ENCODE peak calls at places on chromosomes 3 and 15, in four cellular contexts. One of them, this sample, is unnamed.
A peak's percentile ranks its signal among the peaks of the same experiment; 100 is the strongest.

GRCh38 chr3:28840976-28841376 is 439.9 kb upstream of the RBMS3 start:
- DNase-seq in upper lobe of right lung: no peak
- DNase-seq in trophoblast cell: no peak
- DNase-seq in heart left ventricle: no peak
- DNase-seq in this sample: no peak

GRCh38 chr3:9676780-9677179 is 26.9 kb upstream of the CPNE9 start:
- DNase-seq in trophoblast cell: no peak
- DNase-seq in upper lobe of right lung: no peak
- DNase-seq in heart left ventricle: no peak
- DNase-seq in this sample: no peak

GRCh38 chr15:25469377-25469776 is 30.6 kb upstream of the UBE3A start:
- DNase-seq in heart left ventricle: peak; percentile 43
- DNase-seq in trophoblast cell: no peak
- DNase-seq in upper lobe of right lung: no peak
- DNase-seq in this sample: no peak

GRCh38 chr3:13544293-13544831 is 4.6 kb upstream of the FBLN2 start:
- DNase-seq in upper lobe of right lung: no peak
- DNase-seq in trophoblast cell: peak; percentile 75
- DNase-seq in heart left ventricle: no peak
- DNase-seq in this sample: no peak

GRCh38 chr3:178947738-178948137 is 123.9 kb downstream of the ZMAT3 start:
- DNase-seq in heart left ventricle: no peak
- DNase-seq in upper lobe of right lung: no peak
- DNase-seq in trophoblast cell: no peak
- DNase-seq in this sample: no peak

GRCh38 chr3:113252553-113252952 is 41.2 kb downstream of the BOC start:
- DNase-seq in trophoblast cell: no peak
- DNase-seq in upper lobe of right lung: no peak
- DNase-seq in heart left ventricle: no peak
- DNase-seq in this sample: no peak

GRCh38 chr15:71349736-71350515 is 234.7 kb downstream of the THSD4 start:
- DNase-seq in upper lobe of right lung: no peak
- DNase-seq in heart left ventricle: no peak
- DNase-seq in trophoblast cell: no peak
- DNase-seq in this sample: no peak

GRCh38 chr3:165669967-165670366 is 167.3 kb downstream of the BCHE start:
- DNase-seq in trophoblast cell: no peak
- DNase-seq in heart left ventricle: no peak
- DNase-seq in upper lobe of right lung: no peak
- DNase-seq in this sample: no peak

GRCh38 chr15:28984421-28985375 is 98.9 kb downstream of the APBA2 start:
- DNase-seq in upper lobe of right lung: no peak
- DNase-seq in heart left ventricle: no peak
- DNase-seq in trophoblast cell: no peak
- DNase-seq in this sample: no peak

GRCh38 chr15:57284535-57284934 is 91.8 kb upstream of the CGNL1 start:
- DNase-seq in upper lobe of right lung: no peak
- DNase-seq in trophoblast cell: no peak
- DNase-seq in heart left ventricle: no peak
- DNase-seq in this sample: no peak

GRCh38 chr3:9222956-9223639 is 26.3 kb downstream of the SRGAP3 start:
- DNase-seq in heart left ventricle: no peak
- DNase-seq in upper lobe of right lung: no peak
- DNase-seq in trophoblast cell: no peak
- DNase-seq in this sample: no peak

GRCh38 chr3:99645277-99646106 is 7.1 kb downstream of the COL8A1 start:
- DNase-seq in heart left ventricle: no peak
- DNase-seq in trophoblast cell: peak; percentile 9
- DNase-seq in upper lobe of right lung: no peak
- DNase-seq in this sample: no peak

GRCh38 chr15:41577863-41578735 is 19.1 kb downstream of the TYRO3 start:
- DNase-seq in heart left ventricle: no peak
- DNase-seq in trophoblast cell: no peak
- DNase-seq in upper lobe of right lung: no peak
- DNase-seq in this sample: no peak

GRCh38 chr15:29220852-29221251 is 48.8 kb downstream of the NSMCE3 start:
- DNase-seq in heart left ventricle: no peak
- DNase-seq in trophoblast cell: no peak
- DNase-seq in upper lobe of right lung: no peak
- DNase-seq in this sample: no peak

GRCh38 chr3:128357538-128357937 is 109.2 kb downstream of the DNAJB8 start:
- DNase-seq in heart left ventricle: no peak
- DNase-seq in upper lobe of right lung: no peak
- DNase-seq in trophoblast cell: no peak
- DNase-seq in this sample: no peak

GRCh38 chr3:139937674-139938279 is 2.8 kb downstream of the CLSTN2 start:
- DNase-seq in trophoblast cell: peak; percentile 35
- DNase-seq in heart left ventricle: peak; percentile 27
- DNase-seq in upper lobe of right lung: no peak
- DNase-seq in this sample: peak; percentile 44

GRCh38 chr3:79199966-79200365 is 567.8 kb downstream of the ROBO1 start:
- DNase-seq in upper lobe of right lung: no peak
- DNase-seq in trophoblast cell: no peak
- DNase-seq in heart left ventricle: no peak
- DNase-seq in this sample: no peak

GRCh38 chr3:148604270-148605085 is 93.2 kb upstream of the AGTR1 start:
- DNase-seq in heart left ventricle: no peak
- DNase-seq in upper lobe of right lung: no peak
- DNase-seq in trophoblast cell: peak; percentile 55
- DNase-seq in this sample: no peak

GRCh38 chr15:31300981-31301686 is 25.5 kb upstream of the KLF13 start:
- DNase-seq in trophoblast cell: no peak
- DNase-seq in upper lobe of right lung: peak; percentile 60
- DNase-seq in heart left ventricle: peak; percentile 18
- DNase-seq in this sample: no peak

GRCh38 chr3:76083992-76084391 is 298.6 kb upstream of the ZNF717 start:
- DNase-seq in heart left ventricle: no peak
- DNase-seq in upper lobe of right lung: no peak
- DNase-seq in trophoblast cell: no peak
- DNase-seq in this sample: no peak

GRCh38 chr3:31132132-31132769 is 237.8 kb upstream of the GADL1 start:
- DNase-seq in trophoblast cell: no peak
- DNase-seq in heart left ventricle: no peak
- DNase-seq in upper lobe of right lung: no peak
- DNase-seq in this sample: no peak

GRCh38 chr3:77529522-77529921 is 489.6 kb downstream of the ROBO2 start:
- DNase-seq in trophoblast cell: no peak
- DNase-seq in upper lobe of right lung: no peak
- DNase-seq in heart left ventricle: no peak
- DNase-seq in this sample: no peak

GRCh38 chr3:183576487-183577107 is 21.1 kb upstream of the KLHL6 start:
- DNase-seq in heart left ventricle: no peak
- DNase-seq in upper lobe of right lung: no peak
- DNase-seq in trophoblast cell: no peak
- DNase-seq in this sample: no peak

GRCh38 chr15:76863693-76864092 is 41.4 kb downstream of the SCAPER start:
- DNase-seq in heart left ventricle: no peak
- DNase-seq in trophoblast cell: no peak
- DNase-seq in upper lobe of right lung: no peak
- DNase-seq in this sample: no peak

GRCh38 chr3:38655708-38656300 is 6.3 kb upstream of the SCN5A start:
- DNase-seq in upper lobe of right lung: no peak
- DNase-seq in heart left ventricle: no peak
- DNase-seq in trophoblast cell: no peak
- DNase-seq in this sample: no peak

GRCh38 chr3:195583831-195584542 is at the start of gene APOD:
- DNase-seq in heart left ventricle: peak; percentile 65
- DNase-seq in trophoblast cell: no peak
- DNase-seq in upper lobe of right lung: no peak
- DNase-seq in this sample: peak; percentile 34

GRCh38 chr15:64029111-64029510 is 17.2 kb downstream of the DAPK2 start:
- DNase-seq in trophoblast cell: no peak
- DNase-seq in upper lobe of right lung: no peak
- DNase-seq in heart left ventricle: no peak
- DNase-seq in this sample: no peak

GRCh38 chr3:194536883-194537637 is 50.3 kb upstream of the ATP13A3 start:
- DNase-seq in trophoblast cell: no peak
- DNase-seq in heart left ventricle: peak; percentile 37
- DNase-seq in upper lobe of right lung: no peak
- DNase-seq in this sample: peak; percentile 79

GRCh38 chr3:97960561-97961275 is 11.5 kb downstream of the RIOX2 start:
- DNase-seq in upper lobe of right lung: no peak
- DNase-seq in trophoblast cell: no peak
- DNase-seq in heart left ventricle: no peak
- DNase-seq in this sample: no peak

DNA sequence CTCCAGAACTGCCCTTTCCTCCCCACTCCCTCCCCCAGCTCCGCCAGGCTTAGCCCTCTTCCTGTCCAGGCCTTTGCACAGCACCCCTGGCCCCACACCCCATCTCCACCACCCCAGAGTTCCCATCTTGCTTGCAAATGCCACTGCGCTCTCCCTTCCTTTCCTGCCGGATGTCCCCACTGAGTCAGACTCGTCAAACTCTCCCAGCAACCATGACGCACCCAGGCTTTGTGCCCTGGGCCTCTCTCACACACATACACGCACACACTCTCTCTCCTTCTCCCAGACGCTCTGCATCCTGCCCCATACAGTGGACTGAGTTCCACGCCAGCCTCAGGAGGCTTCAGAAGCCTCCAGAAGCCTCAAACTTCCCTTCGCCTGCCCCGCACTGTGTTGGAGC is 2.8 kb upstream of the CCDC9B start:
- DNase-seq in trophoblast cell: no peak
- DNase-seq in upper lobe of right lung: no peak
- DNase-seq in heart left ventricle: peak; percentile 64
- DNase-seq in this sample: peak; percentile 88
- H3K27ac ChIP-seq in trophoblast cell: peak overlapping the region; percentile 6
- H3K27ac ChIP-seq in upper lobe of right lung: peak overlapping the region; percentile 24
- H3K27ac ChIP-seq in heart left ventricle: peak overlapping the region; percentile 100
- H3K27ac ChIP-seq in this sample: peak overlapping the region; percentile 93

GRCh38 chr15:98951493-98952320 is 55.9 kb downstream of the PGPEP1L start:
- DNase-seq in upper lobe of right lung: no peak
- DNase-seq in trophoblast cell: no peak
- DNase-seq in heart left ventricle: no peak
- DNase-seq in this sample: peak; percentile 25
- H3K27ac ChIP-seq in upper lobe of right lung: peak overlapping the region; percentile 82
- H3K27ac ChIP-seq in trophoblast cell: no peak overlapping the region
- H3K27ac ChIP-seq in heart left ventricle: peak overlapping the region; percentile 90
- H3K27ac ChIP-seq in this sample: no peak overlapping the region

GRCh38 chr3:158801696-158802398 is at the start of gene MFSD1:
- DNase-seq in trophoblast cell: peak; percentile 92
- DNase-seq in heart left ventricle: peak; percentile 96
- DNase-seq in upper lobe of right lung: peak; percentile 98
- DNase-seq in this sample: peak; percentile 83
- H3K27ac ChIP-seq in trophoblast cell: no peak within 1 kb of the TSS
- H3K27ac ChIP-seq in heart left ventricle: peak within 1 kb of the TSS; percentile 83
- H3K27ac ChIP-seq in upper lobe of right lung: peak within 1 kb of the TSS; percentile 88
- H3K27ac ChIP-seq in this sample: peak within 1 kb of the TSS; percentile 43

GRCh38 chr3:37595784-37596180 is 265.9 kb upstream of the CTDSPL start:
- DNase-seq in heart left ventricle: no peak
- DNase-seq in upper lobe of right lung: no peak
- DNase-seq in trophoblast cell: no peak
- DNase-seq in this sample: no peak

GRCh38 chr3:37593796-37594195 is 267.9 kb upstream of the CTDSPL start:
- DNase-seq in upper lobe of right lung: no peak
- DNase-seq in heart left ventricle: no peak
- DNase-seq in trophoblast cell: no peak
- DNase-seq in this sample: no peak

GRCh38 chr3:37592328-37592727 is 269.4 kb upstream of the CTDSPL start:
- DNase-seq in upper lobe of right lung: no peak
- DNase-seq in heart left ventricle: no peak
- DNase-seq in trophoblast cell: no peak
- DNase-seq in this sample: no peak

GRCh38 chr3:37591130-37591865 is 270.4 kb upstream of the CTDSPL start:
- DNase-seq in heart left ventricle: peak; percentile 33
- DNase-seq in upper lobe of right lung: no peak
- DNase-seq in trophoblast cell: no peak
- DNase-seq in this sample: no peak

GRCh38 chr3:37594873-37595783 is 266.6 kb upstream of the CTDSPL start:
- DNase-seq in upper lobe of right lung: no peak
- DNase-seq in trophoblast cell: no peak
- DNase-seq in heart left ventricle: no peak
- DNase-seq in this sample: no peak
- H3K27ac ChIP-seq in upper lobe of right lung: peak overlapping the region; percentile 19
- H3K27ac ChIP-seq in trophoblast cell: no peak overlapping the region
- H3K27ac ChIP-seq in heart left ventricle: peak overlapping the region; percentile 12
- H3K27ac ChIP-seq in this sample: no peak overlapping the region

GRCh38 chr3:12194209-12194608 is 35.5 kb upstream of the TIMP4 start:
- DNase-seq in trophoblast cell: no peak
- DNase-seq in heart left ventricle: no peak
- DNase-seq in upper lobe of right lung: no peak
- DNase-seq in this sample: no peak

GRCh38 chr3:12192173-12192572 is 33.5 kb upstream of the TIMP4 start:
- DNase-seq in upper lobe of right lung: no peak
- DNase-seq in heart left ventricle: no peak
- DNase-seq in trophoblast cell: no peak
- DNase-seq in this sample: no peak

GRCh38 chr3:12193485-12194165 is 34.9 kb upstream of the TIMP4 start:
- DNase-seq in trophoblast cell: peak; percentile 69
- DNase-seq in heart left ventricle: no peak
- DNase-seq in upper lobe of right lung: no peak
- DNase-seq in this sample: peak; percentile 69

GRCh38 chr3:12191559-12191958 is 32.8 kb upstream of the TIMP4 start:
- DNase-seq in trophoblast cell: no peak
- DNase-seq in heart left ventricle: no peak
- DNase-seq in upper lobe of right lung: no peak
- DNase-seq in this sample: no peak

DNA sequence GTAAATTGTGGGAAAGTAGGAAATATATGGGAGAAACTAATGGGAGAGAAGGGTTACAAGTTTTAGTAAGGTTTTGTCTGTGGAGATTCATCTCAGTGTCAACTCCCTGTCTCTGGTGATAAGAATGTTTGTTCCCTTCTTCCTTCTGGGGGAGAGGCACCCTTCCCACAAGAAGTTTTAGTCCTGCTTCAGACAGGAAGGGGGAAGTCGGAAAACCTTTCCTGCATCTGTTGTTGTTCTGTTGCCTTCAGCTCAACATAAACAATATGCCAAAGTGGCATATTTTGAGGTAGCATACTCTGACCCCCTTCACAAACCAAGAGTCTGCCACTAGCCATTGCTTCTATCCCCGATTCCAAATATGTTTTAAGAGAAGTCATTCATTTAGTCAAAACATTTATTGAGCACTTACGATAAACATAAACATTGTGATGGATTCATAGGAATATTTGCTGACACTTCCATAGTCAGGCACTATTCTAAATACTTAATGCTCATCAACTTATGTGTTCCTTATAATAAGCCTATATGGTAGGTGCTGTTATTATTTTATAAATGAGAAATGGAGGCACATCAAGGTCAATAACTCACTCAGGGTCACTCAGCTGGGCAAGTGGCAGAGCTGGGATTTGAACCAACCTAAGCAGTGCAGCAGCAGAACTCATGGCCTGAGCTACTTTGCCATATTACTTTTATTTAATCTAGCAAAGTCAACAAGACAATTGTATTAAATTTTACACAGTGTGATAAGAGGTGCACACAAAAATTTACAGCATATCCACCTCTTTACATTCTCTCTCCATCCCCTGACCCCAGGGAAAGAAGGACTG is 34.2 kb upstream of the TIMP4 start:
- DNase-seq in heart left ventricle: no peak
- DNase-seq in upper lobe of right lung: no peak
- DNase-seq in trophoblast cell: no peak
- DNase-seq in this sample: no peak
- H3K27ac ChIP-seq in heart left ventricle: no peak overlapping the region
- H3K27ac ChIP-seq in upper lobe of right lung: no peak overlapping the region
- H3K27ac ChIP-seq in trophoblast cell: no peak overlapping the region
- H3K27ac ChIP-seq in this sample: peak overlapping the region; percentile 97